ENCODE peak calls at places on chromosomes 4 and X, in seven cellular contexts. One of them, this sample, is unnamed.

GRCh38 chr4:174314770-174315169 is 31.1 kb downstream of the CEP44 start:
- DNase-seq in CD4-positive, alpha-beta T cell: no peak
- DNase-seq in Panc1: peak
- DNase-seq in chondrocyte: no peak
- DNase-seq in brain microvascular endothelial cell: peak
- DNase-seq in AG09319: no peak
- DNase-seq in mucosa of descending colon: no peak
- DNase-seq in this sample: no peak

GRCh38 chr4:2007804-2008670 is 737 bp downstream of the NELFA start:
- DNase-seq in CD4-positive, alpha-beta T cell: no peak
- DNase-seq in Panc1: no peak
- DNase-seq in chondrocyte: no peak
- DNase-seq in brain microvascular endothelial cell: no peak
- DNase-seq in AG09319: no peak
- DNase-seq in mucosa of descending colon: peak
- DNase-seq in this sample: no peak

GRCh38 chrX:67893931-67894330 is 350.1 kb downstream of the AR start:
- DNase-seq in CD4-positive, alpha-beta T cell: no peak
- DNase-seq in Panc1: no peak
- DNase-seq in chondrocyte: no peak
- DNase-seq in brain microvascular endothelial cell: no peak
- DNase-seq in AG09319: no peak
- DNase-seq in mucosa of descending colon: no peak
- DNase-seq in this sample: no peak

GRCh38 chr4:55397024-55397520 is 1.3 kb downstream of the TMEM165 start:
- DNase-seq in CD4-positive, alpha-beta T cell: no peak
- DNase-seq in Panc1: no peak
- DNase-seq in chondrocyte: no peak
- DNase-seq in brain microvascular endothelial cell: no peak
- DNase-seq in AG09319: no peak
- DNase-seq in mucosa of descending colon: no peak
- DNase-seq in this sample: no peak

GRCh38 chr4:38323141-38323634 is 340.8 kb upstream of the KLF3 start:
- DNase-seq in CD4-positive, alpha-beta T cell: no peak
- DNase-seq in Panc1: no peak
- DNase-seq in chondrocyte: no peak
- DNase-seq in brain microvascular endothelial cell: peak
- DNase-seq in AG09319: no peak
- DNase-seq in mucosa of descending colon: no peak
- DNase-seq in this sample: no peak

GRCh38 chrX:3244203-3244743 is 102.2 kb downstream of the MXRA5 start:
- DNase-seq in CD4-positive, alpha-beta T cell: no peak
- DNase-seq in Panc1: no peak
- DNase-seq in chondrocyte: no peak
- DNase-seq in brain microvascular endothelial cell: peak
- DNase-seq in AG09319: peak
- DNase-seq in mucosa of descending colon: no peak
- DNase-seq in this sample: no peak

GRCh38 chrX:119685225-119686066 is 7.5 kb downstream of the SEPTIN6 start:
- DNase-seq in CD4-positive, alpha-beta T cell: no peak
- DNase-seq in Panc1: no peak
- DNase-seq in chondrocyte: no peak
- DNase-seq in brain microvascular endothelial cell: no peak
- DNase-seq in AG09319: no peak
- DNase-seq in mucosa of descending colon: no peak
- DNase-seq in this sample: no peak

GRCh38 chrX:22300130-22300529 is 27.4 kb downstream of the CBLL2 start:
- DNase-seq in CD4-positive, alpha-beta T cell: no peak
- DNase-seq in Panc1: no peak
- DNase-seq in chondrocyte: no peak
- DNase-seq in brain microvascular endothelial cell: peak
- DNase-seq in AG09319: peak
- DNase-seq in mucosa of descending colon: no peak
- DNase-seq in this sample: no peak

GRCh38 chrX:8731579-8732395 is at the start of gene ANOS1:
- DNase-seq in CD4-positive, alpha-beta T cell: no peak
- DNase-seq in Panc1: no peak
- DNase-seq in chondrocyte: no peak
- DNase-seq in brain microvascular endothelial cell: no peak
- DNase-seq in AG09319: no peak
- DNase-seq in mucosa of descending colon: no peak
- DNase-seq in this sample: peak

GRCh38 chrX:2715066-2715600 is 24.0 kb downstream of the CD99 start:
- DNase-seq in CD4-positive, alpha-beta T cell: no peak
- DNase-seq in Panc1: no peak
- DNase-seq in chondrocyte: no peak
- DNase-seq in brain microvascular endothelial cell: no peak
- DNase-seq in AG09319: no peak
- DNase-seq in mucosa of descending colon: no peak
- DNase-seq in this sample: no peak

GRCh38 chrX:74536142-74537010 is 78.0 kb downstream of the RLIM start:
- DNase-seq in CD4-positive, alpha-beta T cell: peak
- DNase-seq in Panc1: no peak
- DNase-seq in chondrocyte: peak
- DNase-seq in brain microvascular endothelial cell: peak
- DNase-seq in AG09319: peak
- DNase-seq in mucosa of descending colon: peak
- DNase-seq in this sample: peak

GRCh38 chr4:46211406-46211805 is 87.6 kb upstream of the GABRG1 start:
- DNase-seq in CD4-positive, alpha-beta T cell: no peak
- DNase-seq in Panc1: no peak
- DNase-seq in chondrocyte: no peak
- DNase-seq in brain microvascular endothelial cell: no peak
- DNase-seq in AG09319: no peak
- DNase-seq in mucosa of descending colon: no peak
- DNase-seq in this sample: no peak

GRCh38 chr4:123547167-123547817 is 150.7 kb downstream of the SPRY1 start:
- DNase-seq in CD4-positive, alpha-beta T cell: no peak
- DNase-seq in Panc1: no peak
- DNase-seq in chondrocyte: no peak
- DNase-seq in brain microvascular endothelial cell: no peak
- DNase-seq in AG09319: no peak
- DNase-seq in mucosa of descending colon: peak
- DNase-seq in this sample: peak

GRCh38 chr4:177671845-177672244 is 229.6 kb upstream of the AGA start:
- DNase-seq in CD4-positive, alpha-beta T cell: no peak
- DNase-seq in Panc1: no peak
- DNase-seq in chondrocyte: no peak
- DNase-seq in brain microvascular endothelial cell: no peak
- DNase-seq in AG09319: no peak
- DNase-seq in mucosa of descending colon: no peak
- DNase-seq in this sample: no peak

GRCh38 chr4:177671387-177671786 is 229.2 kb upstream of the AGA start:
- DNase-seq in CD4-positive, alpha-beta T cell: no peak
- DNase-seq in Panc1: no peak
- DNase-seq in chondrocyte: no peak
- DNase-seq in brain microvascular endothelial cell: no peak
- DNase-seq in AG09319: no peak
- DNase-seq in mucosa of descending colon: no peak
- DNase-seq in this sample: no peak

DNA sequence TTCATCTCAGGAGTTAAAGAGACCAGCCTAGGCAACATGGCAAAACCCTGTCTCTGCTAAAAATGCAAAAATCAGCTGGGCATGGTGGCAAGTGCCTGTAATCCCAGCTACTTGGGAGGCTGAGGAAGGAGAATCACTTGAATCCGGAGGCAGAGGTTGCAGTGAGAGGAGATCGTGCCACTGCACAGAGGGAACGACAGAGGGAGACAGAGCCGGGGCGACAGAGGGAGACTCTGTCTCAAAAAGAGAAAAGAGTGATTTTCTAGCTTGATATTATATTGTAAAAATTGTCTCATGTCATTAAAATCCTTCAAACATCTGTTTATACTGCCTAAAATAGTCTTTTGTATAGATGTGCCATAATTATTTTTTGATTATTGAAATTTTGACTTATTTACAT is 225.4 kb upstream of the AGA start:
- DNase-seq in CD4-positive, alpha-beta T cell: no peak
- DNase-seq in Panc1: no peak
- DNase-seq in chondrocyte: no peak
- DNase-seq in brain microvascular endothelial cell: no peak
- DNase-seq in AG09319: no peak
- DNase-seq in mucosa of descending colon: no peak
- DNase-seq in this sample: no peak
- TF ChIP-seq CTCF in CD4-positive, alpha-beta T cell: no peak
- TF ChIP-seq CTCF in Panc1: peak
- TF ChIP-seq CTCF in chondrocyte: peak
- TF ChIP-seq CTCF in brain microvascular endothelial cell: peak
- TF ChIP-seq CTCF in AG09319: no peak
- TF ChIP-seq CTCF in mucosa of descending colon: no peak
- TF ChIP-seq CTCF in this sample: no peak

DNA sequence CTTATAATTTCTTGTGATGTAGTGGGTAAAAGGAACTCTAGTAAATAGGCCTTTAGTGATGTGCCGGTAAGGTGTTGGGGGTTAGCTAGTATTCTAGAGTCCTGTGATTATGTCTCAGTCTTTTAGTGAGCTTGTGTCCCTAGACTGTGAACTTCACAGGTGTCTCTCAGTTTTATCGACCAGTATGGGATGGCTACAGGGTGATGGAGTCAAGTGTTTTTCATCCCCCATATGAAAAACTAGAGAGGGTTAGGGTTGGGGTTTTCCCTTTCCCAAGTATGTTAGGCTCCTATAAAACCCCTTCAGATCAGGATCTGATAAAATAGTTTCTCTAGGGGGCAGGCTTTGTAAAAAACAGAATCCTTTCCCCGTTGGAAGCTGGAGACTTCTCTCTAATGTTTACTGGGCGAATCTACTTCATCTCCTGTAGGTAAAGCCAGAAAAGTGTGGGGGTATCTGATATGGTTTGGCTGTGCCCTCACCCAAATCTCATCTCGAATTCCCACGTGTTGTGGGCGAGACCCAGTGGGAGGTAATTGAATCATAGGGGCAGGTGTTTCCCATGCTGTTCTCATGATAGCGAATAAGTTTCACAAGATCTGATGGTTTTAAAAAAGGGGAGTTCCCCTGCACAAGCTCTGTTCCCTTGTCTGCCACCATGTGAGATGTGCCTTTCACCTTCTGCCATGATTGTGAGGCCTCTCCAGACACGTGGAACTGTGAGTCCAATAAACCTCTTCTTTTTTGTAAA is 120.8 kb downstream of the DTHD1 start:
- DNase-seq in CD4-positive, alpha-beta T cell: no peak
- DNase-seq in Panc1: no peak
- DNase-seq in chondrocyte: no peak
- DNase-seq in brain microvascular endothelial cell: no peak
- DNase-seq in AG09319: no peak
- DNase-seq in mucosa of descending colon: no peak
- DNase-seq in this sample: no peak
- TF ChIP-seq CTCF in CD4-positive, alpha-beta T cell: no peak
- TF ChIP-seq CTCF in Panc1: no peak
- TF ChIP-seq CTCF in chondrocyte: no peak
- TF ChIP-seq CTCF in brain microvascular endothelial cell: no peak
- TF ChIP-seq CTCF in AG09319: no peak
- TF ChIP-seq CTCF in mucosa of descending colon: no peak
- TF ChIP-seq CTCF in this sample: no peak

GRCh38 chrX:5236749-5237148 is 991.9 kb downstream of the NLGN4X start:
- DNase-seq in CD4-positive, alpha-beta T cell: no peak
- DNase-seq in Panc1: no peak
- DNase-seq in chondrocyte: no peak
- DNase-seq in brain microvascular endothelial cell: no peak
- DNase-seq in AG09319: no peak
- DNase-seq in mucosa of descending colon: no peak
- DNase-seq in this sample: no peak

GRCh38 chrX:5233830-5234229 is 994.8 kb downstream of the NLGN4X start:
- DNase-seq in CD4-positive, alpha-beta T cell: no peak
- DNase-seq in Panc1: no peak
- DNase-seq in chondrocyte: no peak
- DNase-seq in brain microvascular endothelial cell: no peak
- DNase-seq in AG09319: no peak
- DNase-seq in mucosa of descending colon: no peak
- DNase-seq in this sample: no peak

GRCh38 chrX:5236096-5236495 is 992.6 kb downstream of the NLGN4X start:
- DNase-seq in CD4-positive, alpha-beta T cell: no peak
- DNase-seq in Panc1: no peak
- DNase-seq in chondrocyte: no peak
- DNase-seq in brain microvascular endothelial cell: no peak
- DNase-seq in AG09319: no peak
- DNase-seq in mucosa of descending colon: no peak
- DNase-seq in this sample: no peak
- TF ChIP-seq CTCF in CD4-positive, alpha-beta T cell: no peak
- TF ChIP-seq CTCF in Panc1: peak
- TF ChIP-seq CTCF in chondrocyte: no peak
- TF ChIP-seq CTCF in brain microvascular endothelial cell: no peak
- TF ChIP-seq CTCF in AG09319: no peak
- TF ChIP-seq CTCF in mucosa of descending colon: no peak
- TF ChIP-seq CTCF in this sample: peak

GRCh38 chrX:129600981-129601424 is 53.8 kb downstream of the APLN start:
- DNase-seq in CD4-positive, alpha-beta T cell: no peak
- DNase-seq in Panc1: no peak
- DNase-seq in chondrocyte: no peak
- DNase-seq in brain microvascular endothelial cell: peak
- DNase-seq in AG09319: no peak
- DNase-seq in mucosa of descending colon: no peak
- DNase-seq in this sample: no peak

GRCh38 chrX:129596077-129596476 is 56.0 kb downstream of the OCRL start:
- DNase-seq in CD4-positive, alpha-beta T cell: no peak
- DNase-seq in Panc1: no peak
- DNase-seq in chondrocyte: no peak
- DNase-seq in brain microvascular endothelial cell: no peak
- DNase-seq in AG09319: no peak
- DNase-seq in mucosa of descending colon: no peak
- DNase-seq in this sample: no peak

GRCh38 chrX:129597905-129598304 is 56.9 kb downstream of the APLN start:
- DNase-seq in CD4-positive, alpha-beta T cell: no peak
- DNase-seq in Panc1: no peak
- DNase-seq in chondrocyte: no peak
- DNase-seq in brain microvascular endothelial cell: no peak
- DNase-seq in AG09319: no peak
- DNase-seq in mucosa of descending colon: no peak
- DNase-seq in this sample: no peak

GRCh38 chrX:129599499-129599898 is 55.3 kb downstream of the APLN start:
- DNase-seq in CD4-positive, alpha-beta T cell: no peak
- DNase-seq in Panc1: no peak
- DNase-seq in chondrocyte: no peak
- DNase-seq in brain microvascular endothelial cell: no peak
- DNase-seq in AG09319: no peak
- DNase-seq in mucosa of descending colon: no peak
- DNase-seq in this sample: no peak

GRCh38 chrX:129599996-129600395 is 54.8 kb downstream of the APLN start:
- DNase-seq in CD4-positive, alpha-beta T cell: no peak
- DNase-seq in Panc1: no peak
- DNase-seq in chondrocyte: no peak
- DNase-seq in brain microvascular endothelial cell: no peak
- DNase-seq in AG09319: no peak
- DNase-seq in mucosa of descending colon: no peak
- DNase-seq in this sample: no peak
- TF ChIP-seq CTCF in CD4-positive, alpha-beta T cell: no peak
- TF ChIP-seq CTCF in Panc1: no peak
- TF ChIP-seq CTCF in chondrocyte: no peak
- TF ChIP-seq CTCF in brain microvascular endothelial cell: no peak
- TF ChIP-seq CTCF in AG09319: no peak
- TF ChIP-seq CTCF in mucosa of descending colon: no peak
- TF ChIP-seq CTCF in this sample: no peak

GRCh38 chrX:153643431-153644351 is 3.3 kb upstream of the DUSP9 start:
- DNase-seq in CD4-positive, alpha-beta T cell: peak
- DNase-seq in Panc1: no peak
- DNase-seq in chondrocyte: peak
- DNase-seq in brain microvascular endothelial cell: no peak
- DNase-seq in AG09319: no peak
- DNase-seq in mucosa of descending colon: no peak
- DNase-seq in this sample: no peak
- TF ChIP-seq CTCF in CD4-positive, alpha-beta T cell: no peak
- TF ChIP-seq CTCF in Panc1: peak
- TF ChIP-seq CTCF in chondrocyte: peak
- TF ChIP-seq CTCF in brain microvascular endothelial cell: no peak
- TF ChIP-seq CTCF in AG09319: no peak
- TF ChIP-seq CTCF in mucosa of descending colon: no peak
- TF ChIP-seq CTCF in this sample: peak

This sample was measured in mesothelial cell of epicardium.